ENCODE peak calls at places on chromosome 15, in ten cellular contexts. X is esophagus squamous epithelium, J is H1, N is esophagus muscularis mucosa, B is tibial nerve, E is transverse colon, S is body of pancreas, K is ovary, M is K562, O is prostate gland. G is an unnamed sample.
A peak's percentile ranks its signal among the peaks of the same experiment; 100 is the strongest.

GRCh38 chr15:98939311-98940080 is 68.1 kb downstream of the PGPEP1L start:
- DNase-seq in B (no peak), S (no peak), X (no peak), J (no peak), M (no peak), K (no peak), O (no peak), E (no peak), N (no peak), G (no peak)

GRCh38 chr15:58378241-58379085 is 53.3 kb upstream of the LIPC start:
- DNase-seq in B (no peak), N (peak; percentile 79), E (no peak), O (no peak), S (no peak), X (no peak), K (no peak), J (no peak), M (no peak), G (no peak)

GRCh38 chr15:72751751-72752455 is 31.7 kb downstream of the ADPGK start:
- DNase-seq in X (no peak), O (no peak), E (no peak), J (no peak), M (no peak), B (no peak), N (peak; percentile 89), K (no peak), S (no peak), G (peak; percentile 23)

GRCh38 chr15:43299884-43300283 is 30.5 kb downstream of the LCMT2 start:
- DNase-seq in E (no peak), M (no peak), B (no peak), X (no peak), S (no peak), J (no peak), K (no peak), O (no peak), N (no peak), G (no peak)

GRCh38 chr15:57923750-57924149 is 141.8 kb downstream of the ALDH1A2 start:
- DNase-seq in N (no peak), J (no peak), E (peak; percentile 38), O (peak; percentile 11), X (no peak), K (no peak), S (peak; percentile 59), M (no peak), B (no peak), G (no peak)

GRCh38 chr15:93020976-93021772 is 67.8 kb downstream of the RGMA start:
- DNase-seq in N (no peak), E (no peak), M (no peak), X (no peak), B (no peak), S (no peak), K (no peak), J (no peak), O (no peak), G (no peak)

GRCh38 chr15:72057548-72058091 is 60.3 kb downstream of the MYO9A start:
- DNase-seq in N (no peak), K (no peak), O (no peak), B (no peak), J (no peak), M (no peak), X (no peak), E (no peak), S (no peak), G (no peak)

GRCh38 chr15:80246425-80246894 is 5.6 kb downstream of the CTXND1 start:
- DNase-seq in X (no peak), B (no peak), S (peak; percentile 30), O (no peak), J (no peak), M (no peak), E (no peak), K (no peak), N (no peak), G (peak; percentile 63)

GRCh38 chr15:31278544-31279220 is 48.0 kb upstream of the KLF13 start:
- DNase-seq in S (no peak), E (no peak), O (peak; percentile 3), J (peak; percentile 33), X (no peak), M (no peak), K (peak; percentile 23), B (no peak), N (no peak), G (no peak)

GRCh38 chr15:31278056-31278445 is 48.6 kb upstream of the KLF13 start:
- DNase-seq in K (peak; percentile 9), N (no peak), E (no peak), O (peak; percentile 2), S (no peak), M (no peak), X (no peak), J (peak; percentile 28), B (no peak), G (peak; percentile 3)

GRCh38 chr15:31280037-31280830 is 46.4 kb upstream of the KLF13 start:
- DNase-seq in E (peak; percentile 14), S (peak; percentile 51), K (peak; percentile 19), O (peak; percentile 3), N (no peak), B (no peak), M (no peak), X (no peak), J (peak; percentile 43), G (peak; percentile 5)

GRCh38 chr15:31280831-31281216 is 45.8 kb upstream of the KLF13 start:
- DNase-seq in M (no peak), X (no peak), K (peak; percentile 13), E (no peak), S (no peak), B (no peak), J (no peak), O (peak; percentile 2), N (peak; percentile 78), G (peak; percentile 1)

GRCh38 chr15:31279221-31280036 is 47.2 kb upstream of the KLF13 start:
- DNase-seq in B (no peak), N (peak; percentile 66), M (no peak), J (peak; percentile 38), O (peak; percentile 36), S (peak; percentile 60), E (peak; percentile 11), K (peak; percentile 11), X (no peak), G (no peak)
- TF ChIP-seq POLR2A in B (no peak), N (no peak), M (no peak), J (no peak), O (no peak), S (no peak), E (no peak), K (no peak), X (no peak), G (no peak)

DNA sequence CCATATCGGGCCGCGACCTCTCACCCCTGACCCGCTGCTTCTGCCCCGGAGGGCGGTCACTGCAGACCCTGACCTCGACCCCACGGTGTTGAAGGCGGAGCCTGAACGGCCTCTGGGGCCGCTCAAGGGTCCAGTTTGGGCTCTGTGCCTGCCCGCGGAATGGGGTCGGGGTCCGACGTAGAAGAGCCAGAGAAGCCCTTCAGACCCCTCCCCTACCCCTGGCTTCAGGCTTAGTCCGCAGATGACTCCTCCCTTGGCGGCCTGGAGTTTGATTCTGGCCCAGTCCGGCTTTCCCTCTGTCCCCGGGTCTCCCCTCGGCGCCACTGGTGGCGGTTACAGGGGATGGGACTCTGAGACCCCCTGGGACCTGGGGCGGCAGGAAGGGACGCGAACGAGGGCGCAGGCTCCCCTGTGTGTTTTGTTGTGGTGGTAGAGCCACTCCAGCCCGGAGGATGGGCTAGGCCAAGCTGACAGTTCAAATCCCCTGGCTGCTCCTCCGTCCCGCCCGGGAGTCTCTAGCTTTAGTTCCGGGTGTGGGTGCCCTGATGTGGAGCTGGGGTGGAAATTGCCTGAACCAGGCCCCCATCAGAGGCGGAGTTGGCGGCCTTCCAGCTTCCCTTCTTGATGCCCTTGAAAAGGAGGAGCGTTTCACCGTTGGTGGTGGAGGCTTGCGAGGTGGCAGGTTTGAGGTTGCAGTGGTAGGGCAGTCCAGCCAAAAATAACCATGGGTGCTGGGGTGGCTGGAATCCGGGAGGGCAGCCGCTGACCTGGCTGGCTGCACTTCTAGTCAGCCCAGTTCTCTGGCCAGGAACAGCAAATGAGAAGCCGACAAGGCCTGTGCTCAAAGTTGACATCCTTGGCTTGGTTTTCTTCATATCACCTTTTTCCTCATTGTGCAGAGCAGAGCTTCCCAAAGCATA is 644 bp downstream of the CLK3 start:
- DNase-seq in B (peak; percentile 57), N (peak; percentile 94), M (peak; percentile 63), E (peak; percentile 89), K (peak; percentile 88), O (peak; percentile 45), X (no peak), S (peak; percentile 84), J (no peak), G (peak; percentile 93)
- TF ChIP-seq POLR2A in B (no peak), N (no peak), M (no peak), E (peak; percentile 74), K (no peak), O (peak; percentile 58), X (no peak), S (peak; percentile 85), J (no peak), G (peak; percentile 39)

GRCh38 chr15:45522179-45522930 is at the start of gene SLC30A4:
- DNase-seq in J (peak; percentile 63), E (peak; percentile 83), K (peak; percentile 83), O (peak; percentile 82), B (peak; percentile 41), M (peak; percentile 87), S (peak; percentile 78), N (no peak), X (no peak), G (peak; percentile 63)
- TF ChIP-seq POLR2A in J (no peak), E (no peak), K (peak; percentile 28), O (peak; percentile 39), B (peak; percentile 79), M (no peak), S (peak; percentile 40), N (no peak), X (no peak), G (peak; percentile 70)

GRCh38 chr15:41506796-41507341 is 6.8 kb downstream of the LTK start:
- DNase-seq in N (no peak), O (no peak), X (no peak), K (no peak), J (no peak), S (no peak), M (no peak), B (no peak), E (no peak), G (no peak)

GRCh38 chr15:41502787-41503668 is 9.4 kb downstream of the ITPKA start:
- DNase-seq in E (no peak), J (peak; percentile 75), K (no peak), O (no peak), M (no peak), N (no peak), S (no peak), B (no peak), X (no peak), G (no peak)

GRCh38 chr15:41505776-41506175 is 7.9 kb downstream of the LTK start:
- DNase-seq in M (no peak), X (no peak), K (no peak), B (no peak), N (no peak), O (no peak), J (no peak), S (no peak), E (no peak), G (no peak)

GRCh38 chr15:41503669-41504010 is 10.0 kb downstream of the ITPKA start:
- DNase-seq in N (no peak), K (no peak), X (no peak), J (no peak), O (peak; percentile 23), E (no peak), S (no peak), B (no peak), M (no peak), G (no peak)

DNA sequence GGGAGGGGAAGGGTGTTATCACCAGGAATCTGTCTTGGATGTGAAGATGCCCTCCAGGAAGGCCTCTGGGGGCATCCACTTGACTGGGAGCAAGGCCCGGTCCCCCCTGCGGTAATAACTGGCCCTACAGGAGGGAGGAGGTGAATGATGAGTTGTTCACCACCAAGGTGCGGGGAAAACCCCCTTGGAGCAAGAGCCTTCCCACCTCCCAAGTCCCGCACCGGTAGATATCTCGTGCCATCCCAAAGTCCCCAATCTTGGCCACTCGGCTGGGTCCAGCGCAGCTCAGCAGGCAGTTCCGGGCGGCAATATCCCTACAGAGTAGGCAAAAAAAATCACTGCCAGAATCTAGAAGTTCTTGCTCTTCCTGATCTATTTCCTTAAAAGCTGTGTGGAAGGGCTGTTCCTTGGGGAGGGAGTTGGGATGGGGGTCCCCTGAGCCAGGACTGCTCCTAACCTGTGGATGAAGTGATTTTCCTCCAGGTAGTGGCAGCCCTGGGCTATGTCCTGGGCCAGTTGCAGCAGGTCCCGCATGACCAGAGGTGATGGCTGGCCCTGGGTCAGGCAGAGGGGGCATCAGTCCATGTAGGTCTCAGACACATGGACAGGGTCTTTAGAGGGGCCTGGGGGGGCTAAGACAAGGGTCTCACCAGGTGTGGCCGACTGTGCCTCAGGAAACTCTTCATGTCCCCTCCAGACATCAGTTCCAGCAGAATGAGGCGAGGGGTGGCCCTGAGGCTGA is 8.7 kb downstream of the LTK start:
- DNase-seq in E (no peak), J (no peak), X (no peak), N (no peak), B (no peak), M (no peak), K (no peak), S (no peak), O (no peak), G (no peak)
- TF ChIP-seq POLR2A in E (no peak), J (no peak), X (no peak), N (no peak), B (no peak), M (no peak), K (no peak), S (no peak), O (no peak), G (no peak)

G was measured in adrenal gland.